ENCODE peak calls at places on chromosome 16, in five cellular contexts. One of them, this sample, is unnamed. For H3K4me1, the result is how much of the 10 kb centered on the place peaks cover.

GRCh38 chr16:88013091-88013609 is 61.9 kb downstream of the BANP start:
- DNase-seq in esophagus muscularis mucosa: no peak
- DNase-seq in GM23338: no peak
- DNase-seq in stomach: peak
- DNase-seq in upper lobe of left lung: peak
- DNase-seq in this sample: no peak

GRCh38 chr16:23640959-23641765 is at the start of the genes DCTN5 and PALB2:
- DNase-seq in esophagus muscularis mucosa: peak
- DNase-seq in GM23338: peak
- DNase-seq in stomach: peak
- DNase-seq in upper lobe of left lung: peak
- DNase-seq in this sample: peak

GRCh38 chr16:700684-701584 is 4.7 kb downstream of the FBXL16 start:
- DNase-seq in esophagus muscularis mucosa: no peak
- DNase-seq in GM23338: peak
- DNase-seq in stomach: no peak
- DNase-seq in upper lobe of left lung: peak
- DNase-seq in this sample: no peak

GRCh38 chr16:2152695-2153506 is 2.7 kb upstream of the TRAF7 start:
- DNase-seq in esophagus muscularis mucosa: no peak
- DNase-seq in GM23338: peak
- DNase-seq in stomach: peak
- DNase-seq in upper lobe of left lung: peak
- DNase-seq in this sample: peak

GRCh38 chr16:27924411-27925118 is 138.9 kb downstream of the GSG1L start:
- DNase-seq in esophagus muscularis mucosa: no peak
- DNase-seq in GM23338: peak
- DNase-seq in stomach: no peak
- DNase-seq in upper lobe of left lung: no peak
- DNase-seq in this sample: no peak

GRCh38 chr16:86676216-86676800 is 98.0 kb downstream of the FOXL1 start:
- DNase-seq in esophagus muscularis mucosa: no peak
- DNase-seq in GM23338: no peak
- DNase-seq in stomach: no peak
- DNase-seq in upper lobe of left lung: no peak
- DNase-seq in this sample: no peak

GRCh38 chr16:1825864-1826690 is 548 bp downstream of the HAGH start:
- DNase-seq in esophagus muscularis mucosa: peak
- DNase-seq in GM23338: peak
- DNase-seq in stomach: peak
- DNase-seq in upper lobe of left lung: peak
- DNase-seq in this sample: no peak

GRCh38 chr16:1412847-1413246 is 1.7 kb downstream of the UNKL start:
- DNase-seq in esophagus muscularis mucosa: no peak
- DNase-seq in GM23338: no peak
- DNase-seq in stomach: no peak
- DNase-seq in upper lobe of left lung: no peak
- DNase-seq in this sample: no peak

GRCh38 chr16:23981429-23982399 is 145.9 kb downstream of the PRKCB start:
- DNase-seq in esophagus muscularis mucosa: no peak
- DNase-seq in GM23338: no peak
- DNase-seq in stomach: no peak
- DNase-seq in upper lobe of left lung: no peak
- DNase-seq in this sample: no peak

GRCh38 chr16:24635900-24636610 is 93.4 kb upstream of the TNRC6A start:
- DNase-seq in esophagus muscularis mucosa: no peak
- DNase-seq in GM23338: no peak
- DNase-seq in stomach: peak
- DNase-seq in upper lobe of left lung: no peak
- DNase-seq in this sample: peak

GRCh38 chr16:1311738-1312458 is 2.5 kb downstream of the UBE2I start:
- DNase-seq in esophagus muscularis mucosa: no peak
- DNase-seq in GM23338: no peak
- DNase-seq in stomach: no peak
- DNase-seq in upper lobe of left lung: no peak
- DNase-seq in this sample: no peak

GRCh38 chr16:75244225-75244792 is 7.1 kb downstream of the BCAR1 start:
- DNase-seq in esophagus muscularis mucosa: no peak
- DNase-seq in GM23338: no peak
- DNase-seq in stomach: peak
- DNase-seq in upper lobe of left lung: no peak
- DNase-seq in this sample: peak

GRCh38 chr16:27230562-27230991 is 27.3 kb downstream of the KDM8 start:
- DNase-seq in esophagus muscularis mucosa: no peak
- DNase-seq in GM23338: peak
- DNase-seq in stomach: peak
- DNase-seq in upper lobe of left lung: no peak
- DNase-seq in this sample: no peak

GRCh38 chr16:73527191-73527590 is 479.3 kb upstream of the ZFHX3 start:
- DNase-seq in esophagus muscularis mucosa: no peak
- DNase-seq in GM23338: no peak
- DNase-seq in stomach: no peak
- DNase-seq in upper lobe of left lung: no peak
- DNase-seq in this sample: no peak

GRCh38 chr16:54446639-54447038 is 160.1 kb upstream of the IRX3 start:
- DNase-seq in esophagus muscularis mucosa: no peak
- DNase-seq in GM23338: no peak
- DNase-seq in stomach: no peak
- DNase-seq in upper lobe of left lung: no peak
- DNase-seq in this sample: peak

GRCh38 chr16:81821422-81822128 is 42.5 kb downstream of the PLCG2 start:
- DNase-seq in esophagus muscularis mucosa: no peak
- DNase-seq in GM23338: peak
- DNase-seq in stomach: no peak
- DNase-seq in upper lobe of left lung: no peak
- DNase-seq in this sample: no peak

GRCh38 chr16:58488531-58488930 is 11.4 kb upstream of the NDRG4 start:
- DNase-seq in esophagus muscularis mucosa: no peak
- DNase-seq in GM23338: no peak
- DNase-seq in stomach: no peak
- DNase-seq in upper lobe of left lung: no peak
- DNase-seq in this sample: no peak

GRCh38 chr16:56948234-56948633 is 13.5 kb upstream of the CETP start:
- DNase-seq in esophagus muscularis mucosa: no peak
- DNase-seq in GM23338: no peak
- DNase-seq in stomach: no peak
- DNase-seq in upper lobe of left lung: no peak
- DNase-seq in this sample: no peak

DNA sequence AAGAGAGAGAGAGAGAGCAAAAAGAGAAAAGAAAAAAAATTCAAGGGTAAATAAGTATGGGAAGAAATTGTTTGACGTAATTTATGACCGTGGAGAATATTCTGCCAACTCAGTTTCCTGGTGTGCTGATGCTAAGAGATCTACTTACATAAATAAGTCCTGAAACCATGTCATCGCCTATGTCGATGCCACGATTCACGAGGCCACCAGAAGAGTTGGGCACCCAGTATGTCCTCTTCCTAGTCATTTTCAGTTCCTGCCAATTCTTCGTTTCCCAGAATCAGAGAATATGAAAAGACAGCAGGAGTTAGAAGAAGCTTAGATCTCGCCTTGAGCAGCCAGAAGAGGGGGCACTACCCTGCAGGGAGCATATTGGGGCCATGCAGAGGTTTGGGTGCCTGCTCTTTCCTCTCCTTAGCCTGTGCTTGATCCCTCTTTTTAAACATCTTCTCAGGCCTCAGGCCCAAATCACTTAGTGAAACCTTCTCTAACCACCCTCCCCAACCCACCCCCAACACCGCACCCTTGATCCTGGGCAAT is 12.4 kb upstream of the LONP2 start:
- DNase-seq in esophagus muscularis mucosa: no peak
- DNase-seq in GM23338: peak
- DNase-seq in stomach: peak
- DNase-seq in upper lobe of left lung: no peak
- DNase-seq in this sample: no peak
- TF ChIP-seq POLR2AphosphoS5 in esophagus muscularis mucosa: no peak
- TF ChIP-seq POLR2AphosphoS5 in GM23338: no peak
- TF ChIP-seq POLR2AphosphoS5 in stomach: no peak
- TF ChIP-seq POLR2AphosphoS5 in upper lobe of left lung: no peak
- TF ChIP-seq POLR2AphosphoS5 in this sample: no peak

GRCh38 chr16:84226026-84226425 is 13.8 kb downstream of the KCNG4 start:
- DNase-seq in esophagus muscularis mucosa: no peak
- DNase-seq in GM23338: no peak
- DNase-seq in stomach: no peak
- DNase-seq in upper lobe of left lung: no peak
- DNase-seq in this sample: no peak

GRCh38 chr16:84229421-84229820 is 10.4 kb downstream of the KCNG4 start:
- DNase-seq in esophagus muscularis mucosa: no peak
- DNase-seq in GM23338: no peak
- DNase-seq in stomach: no peak
- DNase-seq in upper lobe of left lung: peak
- DNase-seq in this sample: no peak

GRCh38 chr16:84225571-84225970 is 14.2 kb downstream of the KCNG4 start:
- DNase-seq in esophagus muscularis mucosa: no peak
- DNase-seq in GM23338: no peak
- DNase-seq in stomach: no peak
- DNase-seq in upper lobe of left lung: peak
- DNase-seq in this sample: no peak

GRCh38 chr16:84227548-84227947 is 12.3 kb downstream of the KCNG4 start:
- DNase-seq in esophagus muscularis mucosa: no peak
- DNase-seq in GM23338: no peak
- DNase-seq in stomach: no peak
- DNase-seq in upper lobe of left lung: no peak
- DNase-seq in this sample: no peak

DNA sequence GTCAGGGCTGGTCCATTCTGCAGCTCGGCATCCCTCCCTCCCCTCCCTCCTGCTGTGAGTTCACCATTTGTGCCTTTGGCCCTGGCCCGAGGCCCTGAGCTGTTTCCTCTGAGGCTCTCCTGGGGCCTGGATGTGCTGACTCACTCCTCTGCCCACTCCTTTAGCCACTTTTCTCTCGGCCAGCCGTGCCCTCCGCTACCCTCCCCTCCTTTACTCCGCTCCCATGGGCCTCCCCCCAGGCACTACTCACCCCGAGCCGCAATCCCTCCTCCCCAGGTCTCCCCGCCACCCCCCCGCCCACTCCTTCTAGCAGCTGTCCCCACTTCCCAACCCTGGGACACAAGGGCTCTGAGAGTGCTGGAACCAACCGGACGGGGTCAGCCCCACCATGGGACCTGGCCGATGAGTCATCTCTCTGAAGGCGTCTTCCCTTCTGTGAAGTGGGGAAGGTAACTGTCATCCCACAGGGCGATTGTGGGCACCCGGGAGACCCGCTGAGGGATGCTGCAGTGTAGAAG is 11.4 kb downstream of the KCNG4 start:
- DNase-seq in esophagus muscularis mucosa: peak
- DNase-seq in GM23338: peak
- DNase-seq in stomach: no peak
- DNase-seq in upper lobe of left lung: no peak
- DNase-seq in this sample: no peak
- H3K4me3 ChIP-seq in esophagus muscularis mucosa: peak
- H3K4me3 ChIP-seq in GM23338: no peak
- H3K4me3 ChIP-seq in stomach: no peak
- H3K4me3 ChIP-seq in upper lobe of left lung: no peak
- H3K4me3 ChIP-seq in this sample: no peak

GRCh38 chr16:69187387-69187890 is 475 bp downstream of the SNTB2 start:
- DNase-seq in esophagus muscularis mucosa: no peak
- DNase-seq in GM23338: peak
- DNase-seq in stomach: peak
- DNase-seq in upper lobe of left lung: peak
- DNase-seq in this sample: peak

GRCh38 chr16:69190046-69190588 is 3.2 kb downstream of the SNTB2 start:
- DNase-seq in esophagus muscularis mucosa: no peak
- DNase-seq in GM23338: no peak
- DNase-seq in stomach: no peak
- DNase-seq in upper lobe of left lung: no peak
- DNase-seq in this sample: no peak

GRCh38 chr16:69187891-69188451 is 1.0 kb downstream of the SNTB2 start:
- DNase-seq in esophagus muscularis mucosa: no peak
- DNase-seq in GM23338: peak
- DNase-seq in stomach: peak
- DNase-seq in upper lobe of left lung: no peak
- DNase-seq in this sample: peak

GRCh38 chr16:69190598-69190997 is 3.6 kb downstream of the SNTB2 start:
- DNase-seq in esophagus muscularis mucosa: no peak
- DNase-seq in GM23338: no peak
- DNase-seq in stomach: no peak
- DNase-seq in upper lobe of left lung: no peak
- DNase-seq in this sample: no peak

DNA sequence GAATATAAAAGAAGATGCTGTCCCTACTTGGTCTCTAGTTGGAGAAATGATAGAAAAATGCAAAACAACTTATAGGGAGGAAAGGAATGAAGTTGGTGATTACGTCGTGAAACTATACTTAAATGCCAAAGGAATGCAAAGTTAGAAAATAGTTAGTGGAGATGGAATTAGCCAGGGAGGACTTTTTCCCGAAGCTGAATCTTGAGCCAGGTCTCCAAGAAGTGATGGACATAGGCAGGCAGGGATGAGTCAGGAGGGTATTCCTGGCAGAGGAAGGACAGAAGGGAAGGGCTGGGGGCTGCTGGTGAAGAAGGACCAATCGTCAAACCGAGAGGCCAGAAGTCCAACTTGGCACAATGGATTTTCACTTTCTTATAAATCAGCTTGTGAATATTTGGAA is 1.8 kb downstream of the SNTB2 start:
- DNase-seq in esophagus muscularis mucosa: no peak
- DNase-seq in GM23338: peak
- DNase-seq in stomach: no peak
- DNase-seq in upper lobe of left lung: no peak
- DNase-seq in this sample: no peak
- H3K4me1 ChIP-seq in esophagus muscularis mucosa: half or more
- H3K4me1 ChIP-seq in GM23338: under half
- H3K4me1 ChIP-seq in stomach: under half
- H3K4me1 ChIP-seq in upper lobe of left lung: under half
- H3K4me1 ChIP-seq in this sample: under half

GRCh38 chr16:9107025-9107970 is 15.9 kb downstream of the HAPSTR1 start:
- DNase-seq in esophagus muscularis mucosa: no peak
- DNase-seq in GM23338: no peak
- DNase-seq in stomach: no peak
- DNase-seq in upper lobe of left lung: no peak
- DNase-seq in this sample: no peak

GRCh38 chr16:9112166-9112843 is 20.9 kb downstream of the HAPSTR1 start:
- DNase-seq in esophagus muscularis mucosa: no peak
- DNase-seq in GM23338: no peak
- DNase-seq in stomach: no peak
- DNase-seq in upper lobe of left lung: no peak
- DNase-seq in this sample: no peak

GRCh38 chr16:9105189-9105588 is 13.7 kb downstream of the HAPSTR1 start:
- DNase-seq in esophagus muscularis mucosa: no peak
- DNase-seq in GM23338: no peak
- DNase-seq in stomach: no peak
- DNase-seq in upper lobe of left lung: no peak
- DNase-seq in this sample: no peak

GRCh38 chr16:9112844-9113186 is 21.4 kb downstream of the HAPSTR1 start:
- DNase-seq in esophagus muscularis mucosa: no peak
- DNase-seq in GM23338: no peak
- DNase-seq in stomach: no peak
- DNase-seq in upper lobe of left lung: no peak
- DNase-seq in this sample: no peak

DNA sequence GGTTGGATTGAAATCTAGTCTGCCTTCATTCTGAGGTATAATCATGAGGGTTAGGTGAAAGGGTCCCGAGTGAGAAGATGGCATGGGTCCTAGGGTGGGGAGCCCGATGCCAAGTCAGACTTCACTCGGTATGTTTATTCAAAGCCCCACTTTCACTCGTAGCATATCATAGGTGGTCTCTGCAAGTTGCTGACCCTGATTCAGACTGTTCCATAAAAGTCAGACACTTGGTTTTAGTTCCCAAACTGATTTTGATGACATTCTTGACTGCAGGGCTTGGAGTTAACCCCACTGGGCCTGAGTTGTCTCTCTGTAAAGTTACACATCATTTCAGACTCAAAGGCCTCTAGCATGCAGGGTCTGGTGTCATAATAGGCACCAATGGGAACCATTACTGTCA is 17.8 kb downstream of the HAPSTR1 start:
- DNase-seq in esophagus muscularis mucosa: no peak
- DNase-seq in GM23338: no peak
- DNase-seq in stomach: no peak
- DNase-seq in upper lobe of left lung: no peak
- DNase-seq in this sample: no peak
- TF ChIP-seq POLR2AphosphoS5 in esophagus muscularis mucosa: no peak
- TF ChIP-seq POLR2AphosphoS5 in GM23338: no peak
- TF ChIP-seq POLR2AphosphoS5 in stomach: no peak
- TF ChIP-seq POLR2AphosphoS5 in upper lobe of left lung: no peak
- TF ChIP-seq POLR2AphosphoS5 in this sample: no peak

This sample was measured in suprapubic skin.